ENCODE peak calls at places on chromosomes 13 and 19, in ten cellular contexts. D, A, U, I, G, F, B, J, X and Z are unnamed samples.

GRCh38 chr13:44149821-44150220 is 223.8 kb upstream of the SERP2 start:
- DNase-seq in F (no peak), I (no peak), U (no peak), A (no peak), G (no peak), B (no peak), J (no peak), D (no peak), X (no peak), Z (no peak)

GRCh38 chr13:105008606-105009005 is 1526.9 kb downstream of the EFNB2 start:
- DNase-seq in F (no peak), D (no peak), J (no peak), B (no peak), U (no peak), I (no peak), G (peak; percentile 49), X (no peak), A (no peak), Z (peak; percentile 8)

GRCh38 chr19:1154731-1155351 is 19.2 kb downstream of the SBNO2 start:
- DNase-seq in B (peak; percentile 47), U (peak; percentile 82), A (no peak), D (peak; percentile 80), X (peak; percentile 67), I (peak; percentile 85), G (peak; percentile 94), J (no peak), F (no peak), Z (peak; percentile 97)

GRCh38 chr13:41427700-41428099 is 29.6 kb upstream of the RGCC start:
- DNase-seq in A (no peak), J (no peak), B (no peak), F (no peak), I (no peak), G (no peak), X (no peak), D (no peak), U (no peak), Z (no peak)

GRCh38 chr19:850221-850978 is 1.7 kb upstream of the ELANE start:
- DNase-seq in B (peak; percentile 90), X (peak; percentile 71), J (peak; percentile 47), F (no peak), G (peak; percentile 74), A (no peak), D (peak; percentile 67), U (peak; percentile 93), I (peak; percentile 83), Z (peak; percentile 98)

GRCh38 chr19:34985249-34986022 is 14.7 kb upstream of the GRAMD1A start:
- DNase-seq in G (peak; percentile 59), F (no peak), J (no peak), B (no peak), A (peak; percentile 47), X (no peak), U (peak; percentile 71), I (no peak), D (no peak), Z (no peak)

GRCh38 chr19:38429055-38429810 is 3.2 kb upstream of the RASGRP4 start:
- DNase-seq in D (no peak), G (no peak), U (no peak), J (no peak), B (no peak), I (no peak), X (no peak), A (no peak), F (no peak), Z (no peak)

GRCh38 chr19:1632462-1633268 is 19.8 kb downstream of the TCF3 start:
- DNase-seq in D (no peak), F (no peak), B (no peak), J (no peak), U (no peak), A (no peak), G (no peak), I (no peak), X (no peak), Z (no peak)

GRCh38 chr19:40283414-40284250 is 1.5 kb downstream of the AKT2 start:
- DNase-seq in U (peak; percentile 80), X (no peak), J (no peak), G (peak; percentile 27), B (no peak), I (no peak), F (no peak), D (no peak), A (no peak), Z (peak; percentile 24)

GRCh38 chr19:43651758-43652545 is 12.3 kb upstream of the CADM4 start:
- DNase-seq in G (peak; percentile 70), F (no peak), A (peak; percentile 36), B (peak; percentile 26), X (peak; percentile 52), U (peak; percentile 73), I (peak; percentile 61), J (peak; percentile 79), D (peak; percentile 61), Z (peak; percentile 76)

GRCh38 chr13:103358245-103358932 is 292.2 kb upstream of the SLC10A2 start:
- DNase-seq in D (no peak), A (no peak), F (no peak), I (no peak), G (no peak), U (no peak), J (no peak), B (no peak), X (no peak), Z (no peak)

GRCh38 chr19:29577662-29577963 is 28.5 kb upstream of the POP4 start:
- DNase-seq in U (no peak), I (no peak), G (no peak), X (no peak), B (no peak), F (no peak), J (no peak), A (no peak), D (no peak), Z (no peak)

GRCh38 chr13:60663788-60664187 is 266.8 kb downstream of the TDRD3 start:
- DNase-seq in U (no peak), I (no peak), A (no peak), J (no peak), F (no peak), D (no peak), B (no peak), G (no peak), X (no peak), Z (no peak)

GRCh38 chr19:43780706-43781525 is at the start of gene KCNN4:
- DNase-seq in D (peak; percentile 80), U (no peak), I (no peak), B (no peak), G (peak; percentile 74), X (no peak), J (no peak), A (peak; percentile 52), F (no peak), Z (peak; percentile 54)

GRCh38 chr13:73832203-73832602 is 302.0 kb downstream of the KLF12 start:
- DNase-seq in U (no peak), J (no peak), X (no peak), F (no peak), G (no peak), A (no peak), B (peak; percentile 12), D (no peak), I (no peak), Z (peak; percentile 3)

GRCh38 chr19:33292595-33293254 is 9.6 kb downstream of the CEBPA start:
- DNase-seq in X (no peak), D (no peak), F (peak; percentile 94), I (no peak), U (no peak), J (no peak), B (peak; percentile 75), G (no peak), A (no peak), Z (no peak)

GRCh38 chr13:43991773-43992201 is 112.1 kb downstream of the LACC1 start:
- DNase-seq in I (no peak), X (no peak), U (no peak), F (no peak), G (no peak), A (no peak), B (no peak), D (no peak), J (no peak), Z (no peak)

GRCh38 chr19:42512743-42513304 is 15.5 kb downstream of the CEACAM1 start:
- DNase-seq in B (no peak), X (no peak), G (no peak), F (no peak), D (no peak), J (no peak), A (no peak), I (no peak), U (no peak), Z (no peak)

GRCh38 chr13:107138468-107138867 is 570.5 kb upstream of the ARGLU1 start:
- DNase-seq in D (peak; percentile 3), J (no peak), X (no peak), G (no peak), A (no peak), U (no peak), I (no peak), B (no peak), F (no peak), Z (no peak)

GRCh38 chr19:10173527-10173926 is 21.2 kb downstream of the DNMT1 start:
- DNase-seq in I (no peak), G (peak; percentile 74), D (peak; percentile 20), A (no peak), J (no peak), X (no peak), B (no peak), F (no peak), U (no peak), Z (peak; percentile 37)

GRCh38 chr13:99500839-99501134 is 485 bp upstream of the TM9SF2 start:
- DNase-seq in F (no peak), A (no peak), B (no peak), J (no peak), I (no peak), X (no peak), G (no peak), D (no peak), U (no peak), Z (no peak)

GRCh38 chr13:27251166-27252088 is at the start of gene RPL21:
- DNase-seq in B (peak; percentile 96), J (peak; percentile 96), I (peak; percentile 96), F (peak; percentile 73), U (peak; percentile 96), D (peak; percentile 77), G (peak; percentile 98), A (peak; percentile 88), X (peak; percentile 90), Z (peak; percentile 98)

GRCh38 chr19:48194041-48194871 is 23.8 kb downstream of the ZSWIM9 start:
- DNase-seq in B (no peak), U (no peak), J (no peak), G (no peak), X (no peak), I (no peak), D (no peak), A (peak; percentile 27), F (no peak), Z (peak; percentile 21)

GRCh38 chr13:98144501-98145350 is 1.8 kb downstream of the FARP1 start:
- DNase-seq in D (peak; percentile 10), U (peak; percentile 11), A (no peak), B (peak; percentile 44), J (peak; percentile 34), G (peak; percentile 67), X (no peak), I (no peak), F (no peak), Z (peak; percentile 67)

GRCh38 chr13:45218689-45219088 is 17.8 kb upstream of the KCTD4 start:
- DNase-seq in F (no peak), U (no peak), J (no peak), B (no peak), D (no peak), I (no peak), X (no peak), A (no peak), G (no peak), Z (no peak)